ENCODE peak calls at places on chromosomes 4 and X, in nine cellular contexts. T, D, K, U, W, A, Y, E and J are unnamed samples.

GRCh38 chrX:138191998-138192397 is 519.5 kb downstream of the FGF13 start:
- DNase-seq in K (peak), T (no peak), W (no peak), E (peak), D (no peak), A (peak), U (no peak), Y (peak), J (no peak)

GRCh38 chr4:75490155-75490554 is 24.0 kb downstream of the RCHY1 start:
- DNase-seq in Y (no peak), T (no peak), D (no peak), K (no peak), W (no peak), E (no peak), A (no peak), U (no peak), J (no peak)

GRCh38 chrX:112636951-112637541 is 42.7 kb downstream of the LHFPL1 start:
- DNase-seq in Y (no peak), D (no peak), K (no peak), U (no peak), E (no peak), W (no peak), T (no peak), A (no peak), J (no peak)

GRCh38 chrX:39168609-39169008 is 367.4 kb downstream of the MID1IP1 start:
- DNase-seq in U (no peak), Y (no peak), A (no peak), D (no peak), T (no peak), K (no peak), E (no peak), W (no peak), J (no peak)

GRCh38 chrX:133741303-133741702 is 244.1 kb downstream of the GPC3 start:
- DNase-seq in A (no peak), U (no peak), Y (no peak), K (no peak), T (no peak), W (no peak), E (no peak), D (no peak), J (no peak)

GRCh38 chr4:336099-336892 is 1.3 kb upstream of the ZNF141 start:
- DNase-seq in D (no peak), T (no peak), A (peak), K (no peak), U (no peak), W (peak), E (no peak), Y (no peak), J (peak)

GRCh38 chrX:6803607-6804006 is 268.7 kb upstream of the VCX3A start:
- DNase-seq in T (no peak), D (no peak), K (no peak), W (no peak), Y (no peak), A (no peak), E (no peak), U (no peak), J (no peak)

GRCh38 chr4:10285028-10285427 is 168.4 kb upstream of the WDR1 start:
- DNase-seq in T (no peak), Y (peak), E (no peak), D (no peak), U (no peak), A (no peak), W (no peak), K (no peak), J (no peak)

DNA sequence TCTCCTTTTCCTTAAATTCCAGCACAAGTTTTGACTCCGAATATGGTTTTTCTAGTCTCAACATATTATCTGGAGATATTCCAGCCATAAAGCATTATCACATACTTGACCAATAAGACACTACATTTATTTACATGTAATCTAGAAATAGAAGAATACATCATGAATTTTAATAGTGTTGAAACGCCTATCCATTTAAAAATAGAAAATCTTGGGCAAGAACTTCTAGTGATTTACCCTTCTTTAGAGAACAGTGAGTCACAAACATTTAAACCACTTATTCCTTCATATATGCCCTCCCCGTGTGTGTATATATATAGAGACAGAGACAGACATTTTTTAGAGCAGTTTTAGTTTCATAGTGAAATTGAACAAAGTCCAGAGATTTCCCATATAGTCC is 161.5 kb downstream of the SOWAHB start:
- DNase-seq in U (no peak), W (no peak), T (no peak), K (no peak), Y (no peak), E (no peak), D (no peak), A (no peak), J (no peak)
- TF ChIP-seq POLR2AphosphoS5 in U (no peak), W (no peak), T (no peak), K (no peak), Y (no peak), E (no peak), D (no peak), A (no peak), J (no peak)

GRCh38 chr4:13947921-13948320 is 320.4 kb upstream of the BOD1L1 start:
- DNase-seq in T (no peak), E (no peak), K (no peak), U (no peak), D (no peak), Y (no peak), A (no peak), W (no peak), J (no peak)
- TF ChIP-seq POLR2AphosphoS5 in T (no peak), E (no peak), K (no peak), U (no peak), D (no peak), Y (no peak), A (no peak), W (no peak), J (no peak)

DNA sequence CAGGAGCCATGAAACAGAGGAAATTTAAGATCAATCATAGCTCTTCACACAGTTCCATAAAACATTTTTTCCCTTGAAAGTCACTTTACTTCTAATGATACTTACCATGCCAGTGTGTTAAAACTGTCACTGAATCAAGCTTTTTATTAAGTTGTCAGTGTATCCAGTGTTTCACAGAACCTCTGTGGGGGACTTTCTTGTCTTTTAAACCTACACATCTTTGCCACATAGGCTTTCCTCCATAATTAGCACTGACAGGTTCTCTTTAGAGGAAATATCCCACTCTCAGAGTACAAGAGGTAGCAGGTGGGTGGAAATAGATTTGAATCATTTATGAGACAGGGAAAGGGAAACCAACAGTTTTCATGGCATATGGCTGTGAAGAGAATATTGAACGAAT is 25.8 kb upstream of the DYNLT3 start:
- DNase-seq in D (no peak), Y (no peak), W (no peak), A (no peak), K (no peak), E (no peak), T (no peak), U (no peak), J (no peak)
- TF ChIP-seq POLR2AphosphoS5 in D (no peak), Y (no peak), W (no peak), A (no peak), K (no peak), E (no peak), T (no peak), U (no peak), J (no peak)

GRCh38 chrX:15343075-15343476 is 7.8 kb upstream of the PIGA start:
- DNase-seq in T (no peak), Y (no peak), U (no peak), W (no peak), A (no peak), K (no peak), D (no peak), E (peak), J (no peak)
- TF ChIP-seq POLR2AphosphoS5 in T (no peak), Y (no peak), U (no peak), W (no peak), A (no peak), K (no peak), D (no peak), E (peak), J (no peak)

DNA sequence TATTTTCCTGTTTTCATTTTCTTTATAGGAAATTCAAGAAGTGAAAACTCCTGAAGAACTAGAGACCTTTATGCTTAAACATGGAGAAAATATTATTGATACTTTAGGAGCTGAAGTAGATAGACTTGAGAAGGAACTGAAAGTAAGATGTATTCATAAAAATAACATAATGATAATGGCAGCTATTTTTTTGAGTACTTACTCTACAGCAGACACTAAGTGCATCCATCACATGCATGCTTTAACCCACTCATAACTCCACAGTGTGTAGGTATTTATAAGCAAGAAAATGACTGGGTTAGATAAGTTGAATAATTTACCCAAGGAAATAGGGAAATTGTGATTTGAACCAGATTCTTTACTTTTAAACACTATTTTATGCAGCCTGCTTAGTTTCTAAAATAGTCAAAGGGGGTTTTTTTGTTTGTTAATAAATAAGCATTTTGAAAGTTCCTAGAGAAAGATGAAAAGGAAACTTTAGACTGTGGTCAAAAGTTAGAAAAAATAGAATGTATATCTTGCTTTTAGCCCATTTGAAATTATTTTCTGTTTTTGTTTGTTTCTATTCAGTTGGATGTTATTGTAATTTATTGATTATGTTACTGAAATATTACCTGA is 74.2 kb downstream of the BEND4 start:
- DNase-seq in T (no peak), D (no peak), Y (no peak), W (no peak), U (no peak), E (no peak), A (no peak), K (no peak), J (no peak)
- TF ChIP-seq POLR2AphosphoS5 in T (no peak), D (no peak), Y (no peak), W (no peak), U (no peak), E (no peak), A (no peak), K (no peak), J (no peak)